ENCODE peak calls at places on chromosomes 3 and 15, in eight cellular contexts. M is GM23338, Q is GM12878, L is GM23248, C is HCT116, G is astrocyte, T is PC-9, R is hepatocyte. K is an unnamed sample.

GRCh38 chr15:77014137-77015081 is 19.5 kb downstream of the PSTPIP1 start:
- DNase-seq in C (no peak), L (no peak), G (no peak), Q (no peak), M (no peak), T (no peak), R (no peak), K (no peak)

GRCh38 chr3:81485444-81485865 is 276.0 kb downstream of the GBE1 start:
- DNase-seq in G (peak; percentile 83), T (no peak), R (peak; percentile 13), C (no peak), Q (peak; percentile 38), M (no peak), L (peak; percentile 89), K (no peak)

GRCh38 chr3:175346573-175347356 is 487.6 kb downstream of the NAALADL2 start:
- DNase-seq in Q (peak; percentile 16), M (no peak), R (peak; percentile 19), G (peak; percentile 97), L (peak; percentile 95), C (peak; percentile 59), T (no peak), K (no peak)

GRCh38 chr3:191087391-191087790 is 111.7 kb upstream of the OSTN start:
- DNase-seq in M (no peak), R (no peak), Q (no peak), G (peak; percentile 7), L (peak; percentile 86), C (no peak), T (no peak), K (no peak)

GRCh38 chr3:158148218-158148617 is 38.3 kb downstream of the RSRC1 start:
- DNase-seq in R (no peak), T (no peak), G (peak; percentile 22), Q (no peak), C (no peak), M (no peak), L (no peak), K (no peak)

GRCh38 chr3:45223889-45224730 is 2.0 kb downstream of the TMEM158 start:
- DNase-seq in G (peak; percentile 51), L (peak; percentile 82), Q (no peak), R (no peak), C (no peak), M (no peak), T (peak; percentile 78), K (no peak)

GRCh38 chr3:39605837-39606236 is 138.4 kb downstream of the MOBP start:
- DNase-seq in Q (no peak), M (no peak), T (no peak), G (no peak), R (no peak), C (no peak), L (no peak), K (no peak)

GRCh38 chr3:177744873-177745646 is 547.8 kb upstream of the TBL1XR1 start:
- DNase-seq in R (peak; percentile 53), G (peak; percentile 97), M (no peak), T (peak; percentile 72), Q (no peak), L (peak; percentile 12), C (no peak), K (no peak)

GRCh38 chr3:151584603-151585002 is 123.7 kb upstream of the IGSF10 start:
- DNase-seq in C (no peak), L (no peak), T (no peak), M (peak; percentile 18), R (no peak), G (no peak), Q (peak; percentile 5), K (no peak)

GRCh38 chr15:56871180-56871579 is 47.3 kb upstream of the TCF12 start:
- DNase-seq in G (peak; percentile 88), L (peak; percentile 79), R (no peak), Q (no peak), C (peak; percentile 12), M (peak; percentile 18), T (peak; percentile 81), K (no peak)

GRCh38 chr3:52220380-52221026 is 4.9 kb downstream of the TLR9 start:
- DNase-seq in R (peak; percentile 88), T (peak; percentile 67), M (peak; percentile 90), C (peak; percentile 54), G (no peak), L (peak; percentile 77), Q (no peak), K (no peak)

GRCh38 chr3:51967384-51968174 is at the start of gene PCBP4:
- DNase-seq in R (peak; percentile 83), G (no peak), L (peak; percentile 70), C (no peak), Q (no peak), M (peak; percentile 70), T (no peak), K (no peak)

GRCh38 chr3:142029052-142029642 is 120.2 kb downstream of the TFDP2 start:
- DNase-seq in M (no peak), C (no peak), Q (peak; percentile 49), R (no peak), L (no peak), T (no peak), G (no peak), K (no peak)

GRCh38 chr3:142028174-142028833 is 121.0 kb downstream of the TFDP2 start:
- DNase-seq in R (peak; percentile 71), M (peak; percentile 95), G (peak; percentile 91), L (peak; percentile 80), C (peak; percentile 68), T (no peak), Q (peak; percentile 71), K (peak; percentile 41)

GRCh38 chr3:142027713-142028112 is 121.6 kb downstream of the TFDP2 start:
- DNase-seq in G (peak; percentile 36), T (peak; percentile 46), L (peak; percentile 75), Q (no peak), M (peak; percentile 49), C (no peak), R (peak; percentile 49), K (no peak)

GRCh38 chr3:142031575-142031974 is 117.8 kb downstream of the TFDP2 start:
- DNase-seq in R (no peak), G (no peak), L (no peak), Q (no peak), M (no peak), C (no peak), T (no peak), K (no peak)

DNA sequence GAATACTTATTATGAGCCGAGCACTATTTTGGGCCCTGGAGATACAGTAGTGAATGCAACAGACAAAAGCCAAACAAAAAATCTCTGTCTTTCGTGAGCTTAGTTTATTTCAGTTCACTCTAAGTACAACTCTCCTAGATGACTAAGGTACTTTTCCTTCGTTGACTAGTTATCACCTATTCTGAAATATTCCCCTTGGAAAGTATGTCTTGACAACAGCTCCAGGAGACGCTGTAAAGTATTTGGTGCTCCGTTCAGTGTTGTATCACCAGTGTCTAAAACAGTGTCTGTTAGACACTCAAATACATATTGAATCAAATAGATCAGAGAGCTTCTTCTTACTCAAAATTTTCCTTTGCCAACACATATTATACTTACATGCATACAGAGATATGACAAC is 119.6 kb downstream of the TFDP2 start:
- DNase-seq in L (no peak), R (no peak), C (no peak), Q (no peak), T (no peak), G (no peak), M (no peak), K (no peak)
- H2AFZ ChIP-seq in L (no peak overlapping the region), R (no peak overlapping the region), C (no peak overlapping the region), Q (peak overlapping the region; percentile 8), T (no peak overlapping the region), G (no peak overlapping the region), M (no peak overlapping the region), K (no peak overlapping the region)

GRCh38 chr3:16533928-16534913 is 20.7 kb upstream of the RFTN1 start:
- DNase-seq in M (peak; percentile 75), T (no peak), Q (no peak), R (no peak), G (no peak), L (no peak), C (no peak), K (no peak)

GRCh38 chr3:16534914-16535301 is 21.4 kb upstream of the RFTN1 start:
- DNase-seq in C (no peak), Q (no peak), G (no peak), L (no peak), R (no peak), T (no peak), M (no peak), K (no peak)

GRCh38 chr3:16538505-16538904 is 25.0 kb upstream of the RFTN1 start:
- DNase-seq in G (no peak), L (no peak), R (no peak), T (no peak), M (no peak), Q (no peak), C (no peak), K (no peak)

GRCh38 chr3:16536996-16537395 is 23.5 kb upstream of the RFTN1 start:
- DNase-seq in L (no peak), Q (no peak), G (no peak), R (no peak), T (no peak), C (no peak), M (no peak), K (no peak)

GRCh38 chr3:16536344-16536663 is 22.8 kb upstream of the RFTN1 start:
- DNase-seq in T (no peak), L (no peak), G (no peak), R (no peak), Q (no peak), C (no peak), M (no peak), K (no peak)
- H3K4me3 ChIP-seq in T (no peak overlapping the region), L (no peak overlapping the region), G (no peak overlapping the region), R (no peak overlapping the region), Q (no peak overlapping the region), C (no peak overlapping the region), M (no peak overlapping the region), K (no peak overlapping the region)

DNA sequence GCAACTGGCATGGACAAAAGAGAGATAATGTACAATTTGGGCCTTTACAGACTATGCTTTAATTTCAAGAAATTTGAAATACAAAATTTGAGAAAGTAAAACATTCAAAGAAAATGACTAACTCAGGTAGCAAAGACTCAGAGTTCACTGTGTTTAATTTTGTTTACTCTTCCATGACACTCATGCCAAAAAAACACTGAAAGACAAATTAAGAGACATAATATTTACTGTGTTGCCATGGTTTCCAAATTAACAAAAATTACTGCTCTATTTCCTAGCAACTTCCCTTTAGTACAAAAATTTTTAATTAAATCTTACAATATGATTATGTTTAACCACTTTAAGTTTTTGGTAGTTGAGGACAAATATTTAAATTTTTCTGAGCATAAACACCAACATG is 29.6 kb downstream of the LRRFIP2 start:
- DNase-seq in G (no peak), M (no peak), Q (no peak), R (no peak), T (peak; percentile 63), L (peak; percentile 43), C (no peak), K (no peak)
- H2AFZ ChIP-seq in G (no peak overlapping the region), M (no peak overlapping the region), Q (no peak overlapping the region), R (no peak overlapping the region), T (no peak overlapping the region), L (no peak overlapping the region), C (no peak overlapping the region), K (no peak overlapping the region)

DNA sequence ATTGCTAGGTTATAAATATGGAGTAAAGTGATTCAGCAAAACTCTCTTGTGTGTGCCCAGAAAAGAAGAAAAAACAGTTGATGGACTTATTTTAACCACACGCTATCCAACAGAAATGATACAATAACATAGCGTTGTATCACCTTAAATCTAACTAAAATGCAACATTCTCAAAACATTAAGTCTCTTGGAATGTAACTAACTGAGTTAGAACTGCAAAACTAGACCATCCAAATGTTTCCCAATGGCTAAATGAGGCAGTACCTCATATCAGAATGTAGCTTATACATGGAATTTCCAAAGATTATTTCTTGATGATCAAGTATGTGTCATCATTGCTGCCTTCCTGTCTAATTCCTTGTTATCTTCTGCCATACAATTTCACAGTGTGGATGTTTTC is 187.9 kb downstream of the CNTN3 start:
- DNase-seq in M (no peak), L (peak; percentile 87), R (no peak), T (no peak), G (no peak), C (no peak), Q (no peak), K (no peak)
- H3K4me3 ChIP-seq in M (no peak overlapping the region), L (peak overlapping the region; percentile 57), R (no peak overlapping the region), T (no peak overlapping the region), G (no peak overlapping the region), C (no peak overlapping the region), Q (no peak overlapping the region), K (no peak overlapping the region)